ENCODE peak calls at places on chromosomes 1 and 21, in nine cellular contexts. I is astrocyte of the spinal cord, R is suprapubic skin, P is AG10803, X is right lobe of liver, U is ascending aorta, W is H1, J is brain microvascular endothelial cell, D is cardiac fibroblast. B is an unnamed sample.
A peak's percentile ranks its signal among the peaks of the same experiment; 100 is the strongest.

GRCh38 chr1:161096514-161096913 is 1.6 kb upstream of the KLHDC9 start:
- DNase-seq in I (no peak), R (no peak), P (peak; percentile 84), X (no peak), U (peak; percentile 70), W (no peak), J (no peak), D (peak; percentile 87), B (peak; percentile 90)

GRCh38 chr1:17732475-17732874 is 22.7 kb upstream of the ACTL8 start:
- DNase-seq in I (peak; percentile 42), R (no peak), P (peak; percentile 34), X (no peak), U (no peak), W (no peak), J (peak; percentile 24), D (no peak), B (peak; percentile 48)

GRCh38 chr1:241531195-241532172 is 694 bp upstream of the KMO start:
- DNase-seq in I (peak; percentile 86), R (no peak), P (peak; percentile 69), X (peak; percentile 68), U (no peak), W (no peak), J (no peak), D (peak; percentile 81), B (peak; percentile 83)

GRCh38 chr1:244074559-244075171 is 23.6 kb downstream of the ZBTB18 start:
- DNase-seq in I (no peak), R (no peak), P (no peak), X (no peak), U (no peak), W (peak; percentile 43), J (no peak), D (no peak), B (no peak)

GRCh38 chr21:26077523-26077922 is 93.0 kb downstream of the APP start:
- DNase-seq in I (no peak), R (no peak), P (no peak), X (no peak), U (no peak), W (no peak), J (no peak), D (peak; percentile 75), B (no peak)

GRCh38 chr1:194355488-194356106 is 1169.2 kb upstream of the B3GALT2 start:
- DNase-seq in I (no peak), R (no peak), P (no peak), X (no peak), U (no peak), W (no peak), J (no peak), D (no peak), B (no peak)

GRCh38 chr1:46362158-46362557 is 21.6 kb downstream of the NSUN4 start:
- DNase-seq in I (no peak), R (no peak), P (no peak), X (no peak), U (no peak), W (no peak), J (no peak), D (no peak), B (no peak)

GRCh38 chr1:113118266-113118665 is 45.3 kb downstream of the LRIG2 start:
- DNase-seq in I (no peak), R (no peak), P (no peak), X (no peak), U (no peak), W (no peak), J (no peak), D (no peak), B (no peak)

GRCh38 chr1:43976890-43977289 is 2.1 kb upstream of the B4GALT2 start:
- DNase-seq in I (no peak), R (no peak), P (no peak), X (no peak), U (no peak), W (no peak), J (no peak), D (no peak), B (no peak)

GRCh38 chr1:43977376-43978263 is 1.4 kb upstream of the B4GALT2 start:
- DNase-seq in I (no peak), R (no peak), P (no peak), X (no peak), U (no peak), W (no peak), J (no peak), D (no peak), B (no peak)

GRCh38 chr1:43978551-43979260 is at the start of gene B4GALT2:
- DNase-seq in I (no peak), R (no peak), P (peak; percentile 28), X (peak; percentile 62), U (no peak), W (peak; percentile 75), J (no peak), D (peak; percentile 35), B (no peak)

GRCh38 chr1:43979261-43979527 is 184 bp downstream of the B4GALT2 start:
- DNase-seq in I (no peak), R (no peak), P (no peak), X (no peak), U (no peak), W (no peak), J (no peak), D (no peak), B (no peak)

DNA sequence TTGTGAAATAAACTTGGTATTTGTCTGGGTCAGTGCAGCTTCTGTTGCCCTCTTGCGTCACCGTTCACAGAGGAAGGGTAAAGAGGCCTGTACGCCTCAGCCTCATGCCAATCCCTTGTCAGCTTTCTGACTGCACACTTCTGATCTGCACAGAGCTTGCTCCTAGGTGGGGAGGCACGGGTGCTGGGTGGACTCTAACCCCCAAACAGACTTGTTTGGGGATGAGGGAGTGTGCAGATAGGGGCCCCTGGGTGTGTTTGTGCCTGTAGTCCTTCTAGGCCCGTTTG is 803 bp upstream of the B4GALT2 start:
- DNase-seq in I (no peak), R (no peak), P (no peak), X (peak; percentile 78), U (no peak), W (no peak), J (no peak), D (no peak), B (no peak)
- H3K4me3 ChIP-seq in I (peak overlapping the region; percentile 59), R (no peak overlapping the region), P (peak overlapping the region; percentile 70), X (peak overlapping the region; percentile 39), U (peak overlapping the region; percentile 65), W (peak overlapping the region; percentile 74), J (peak overlapping the region; percentile 72), D (no peak overlapping the region), B (peak overlapping the region; percentile 74)

GRCh38 chr1:230739564-230739963 is 7.6 kb upstream of the CAPN9 start:
- DNase-seq in I (no peak), R (no peak), P (no peak), X (no peak), U (no peak), W (no peak), J (no peak), D (no peak), B (no peak)
- TF ChIP-seq CTCF in I (no peak), R (no peak), P (no peak), X (no peak), U (no peak), W (no peak), J (no peak), D (no peak), B (no peak)

DNA sequence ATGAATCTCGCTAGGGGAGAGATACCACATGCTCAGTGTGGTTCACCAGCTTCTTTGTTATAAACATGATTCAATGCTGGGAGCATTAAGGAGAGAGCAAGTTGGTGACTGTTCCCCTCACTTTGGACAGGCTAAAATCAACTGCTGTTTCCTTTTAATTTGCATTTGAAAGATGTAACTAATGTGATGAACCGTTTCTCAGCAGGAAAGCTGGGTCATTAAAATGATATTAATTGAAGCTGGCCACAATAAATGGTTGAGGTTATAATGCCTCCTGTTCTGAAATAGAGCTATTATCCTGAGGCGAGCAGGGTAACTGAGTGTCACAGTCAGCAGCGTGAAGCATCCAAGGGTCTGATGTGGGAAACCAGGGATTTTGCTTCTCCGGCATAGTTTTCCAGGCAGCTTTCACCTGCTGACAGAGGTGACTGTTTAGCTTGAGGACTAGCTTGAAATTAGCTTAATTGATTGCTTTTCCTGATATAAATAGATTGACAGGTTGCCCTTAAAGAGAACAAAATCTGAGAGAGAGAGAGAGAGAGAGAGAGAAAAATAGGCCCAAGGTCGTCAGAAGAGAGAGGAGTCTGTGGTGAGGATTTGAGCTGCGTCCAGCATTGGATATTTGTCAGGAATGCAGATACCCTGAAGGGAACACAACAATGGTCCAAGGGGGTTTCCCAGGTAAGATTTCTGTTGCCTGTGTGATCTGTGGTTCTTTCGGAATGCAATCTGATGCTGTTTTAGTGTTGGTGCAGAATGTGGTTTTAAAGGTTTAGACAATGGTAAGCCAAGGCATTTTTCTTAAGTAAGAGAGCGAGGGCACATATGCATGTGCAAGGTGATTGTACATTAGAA is 209.7 kb downstream of the PATJ start:
- DNase-seq in I (peak; percentile 78), R (no peak), P (no peak), X (no peak), U (no peak), W (no peak), J (peak; percentile 37), D (no peak), B (peak; percentile 27)
- H3K4me3 ChIP-seq in I (no peak overlapping the region), R (no peak overlapping the region), P (no peak overlapping the region), X (no peak overlapping the region), U (no peak overlapping the region), W (peak overlapping the region; percentile 4), J (no peak overlapping the region), D (no peak overlapping the region), B (no peak overlapping the region)

DNA sequence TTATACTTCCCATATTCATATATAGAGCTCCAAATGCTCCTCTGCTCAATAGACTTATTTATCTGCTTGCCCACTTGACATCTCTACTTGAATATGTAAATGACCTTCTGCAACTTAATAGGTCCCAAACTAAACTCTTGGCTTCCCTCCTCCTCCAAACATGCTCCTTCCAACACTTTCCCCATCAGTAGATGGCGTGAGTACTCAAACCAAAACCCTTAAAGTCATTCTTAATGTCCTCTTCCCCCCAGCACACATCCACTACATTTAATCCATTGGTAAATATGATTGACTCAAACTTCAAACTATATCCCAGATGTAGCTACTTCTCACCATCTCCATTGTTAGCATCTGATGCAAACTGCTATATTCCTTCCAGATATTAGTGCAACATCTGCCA is 48.5 kb upstream of the PBX1 start:
- DNase-seq in I (peak; percentile 11), R (no peak), P (peak; percentile 27), X (no peak), U (no peak), W (no peak), J (peak; percentile 3), D (peak; percentile 50), B (peak; percentile 59)
- TF ChIP-seq CTCF in I (peak; percentile 30), R (no peak), P (peak; percentile 36), X (no peak), U (no peak), W (peak; percentile 4), J (no peak), D (no peak), B (peak; percentile 41)

B was measured in fibroblast of the aortic adventitia.